ENCODE peak calls at places on chromosomes 2 and 18, in ten cellular contexts. S is HFFc6, D is heart right ventricle, I is omental fat pad, E is neural progenitor cell, N is MM.1S, T is GM06990, C is chondrocyte, L is IMR-90, R is cardiac muscle cell. H is an unnamed sample.

GRCh38 chr2:190514676-190515075 is 19.8 kb downstream of the NEMP2 start:
- DNase-seq in C (no peak), N (no peak), S (no peak), E (no peak), D (no peak), L (peak), R (no peak), I (no peak), T (no peak), H (no peak)

GRCh38 chr18:58952303-58952702 is 87.6 kb downstream of the ZNF532 start:
- DNase-seq in N (no peak), D (no peak), L (no peak), S (no peak), T (no peak), I (no peak), R (no peak), E (no peak), C (no peak), H (no peak)

GRCh38 chr18:29271496-29271895 is 1094.6 kb upstream of the CDH2 start:
- DNase-seq in L (peak), E (no peak), N (no peak), T (no peak), I (no peak), S (peak), C (no peak), R (peak), D (no peak), H (no peak)

GRCh38 chr2:227796044-227796780 is 17.4 kb upstream of the CCL20 start:
- DNase-seq in R (no peak), L (no peak), S (no peak), E (no peak), D (no peak), C (no peak), T (no peak), N (no peak), I (no peak), H (no peak)

GRCh38 chr2:82852787-82853186 is 1606.3 kb downstream of the SUCLG1 start:
- DNase-seq in R (no peak), N (no peak), E (no peak), S (no peak), L (no peak), C (no peak), T (no peak), I (no peak), D (no peak), H (no peak)

GRCh38 chr2:63789318-63790051 is 52.2 kb upstream of the UGP2 start:
- DNase-seq in N (peak), C (no peak), R (peak), T (no peak), S (peak), E (no peak), L (peak), D (no peak), I (no peak), H (no peak)

GRCh38 chr2:216156822-216157221 is 47.7 kb downstream of the XRCC5 start:
- DNase-seq in E (no peak), L (no peak), C (no peak), R (no peak), T (no peak), I (no peak), D (no peak), N (no peak), S (no peak), H (no peak)

GRCh38 chr2:237790353-237790752 is 8.2 kb upstream of the RBM44 start:
- DNase-seq in C (no peak), R (peak), S (peak), T (no peak), N (no peak), D (no peak), E (no peak), I (no peak), L (peak), H (no peak)

GRCh38 chr2:100620481-100620880 is 57.7 kb downstream of the PDCL3 start:
- DNase-seq in N (no peak), L (no peak), R (no peak), C (no peak), S (no peak), T (no peak), I (no peak), D (no peak), E (no peak), H (no peak)

GRCh38 chr18:58501033-58501432 is 127.9 kb downstream of the ALPK2 start:
- DNase-seq in I (no peak), D (no peak), N (no peak), E (no peak), C (no peak), R (peak), L (no peak), T (no peak), S (no peak), H (no peak)

GRCh38 chr2:219369447-219369861 is 18.3 kb downstream of the DNPEP start:
- DNase-seq in S (peak), E (no peak), N (no peak), L (peak), D (peak), C (no peak), R (peak), T (no peak), I (no peak), H (no peak)

GRCh38 chr2:30026091-30027055 is 105.0 kb upstream of the ALK start:
- DNase-seq in L (peak), S (peak), C (no peak), R (peak), T (no peak), N (no peak), E (peak), I (no peak), D (peak), H (peak)

GRCh38 chr2:136164377-136164776 is 46.4 kb upstream of the CXCR4 start:
- DNase-seq in I (no peak), T (no peak), N (no peak), C (no peak), R (no peak), L (no peak), D (no peak), S (no peak), E (peak), H (no peak)

GRCh38 chr2:205570641-205571040 is 111.7 kb upstream of the NRP2 start:
- DNase-seq in N (no peak), I (no peak), T (no peak), D (no peak), C (no peak), R (no peak), S (no peak), L (no peak), E (no peak), H (no peak)

GRCh38 chr18:9117980-9118841 is 15.7 kb downstream of the NDUFV2 start:
- DNase-seq in C (no peak), R (peak), E (no peak), T (no peak), L (no peak), I (no peak), N (no peak), S (no peak), D (no peak), H (peak)

GRCh38 chr2:30807249-30807648 is at the start of gene CAPN13:
- DNase-seq in I (no peak), D (no peak), N (no peak), L (no peak), C (no peak), T (no peak), R (no peak), E (peak), S (no peak), H (no peak)

GRCh38 chr2:42268528-42269151 is 92.4 kb downstream of the COX7A2L start:
- DNase-seq in L (peak), N (no peak), E (no peak), C (no peak), D (no peak), T (no peak), S (no peak), I (no peak), R (no peak), H (no peak)

GRCh38 chr18:23138470-23138869 is 3.2 kb downstream of the CABLES1 start:
- DNase-seq in L (no peak), C (no peak), N (no peak), S (no peak), E (no peak), D (peak), T (no peak), I (no peak), R (no peak), H (no peak)

GRCh38 chr18:32974421-32975165 is 201.8 kb upstream of the KLHL14 start:
- DNase-seq in S (no peak), N (no peak), T (peak), E (no peak), C (no peak), L (no peak), I (no peak), D (no peak), R (no peak), H (peak)

GRCh38 chr2:96584017-96584416 is 47.5 kb downstream of the ARID5A start:
- DNase-seq in R (peak), E (no peak), L (peak), D (no peak), N (no peak), T (no peak), I (no peak), S (peak), C (no peak), H (no peak)

GRCh38 chr2:120932472-120932871 is 196.8 kb downstream of the GLI2 start:
- DNase-seq in D (no peak), T (no peak), I (no peak), S (no peak), L (no peak), R (no peak), E (no peak), C (no peak), N (no peak), H (no peak)

GRCh38 chr2:56170536-56170935 is 13.3 kb upstream of the CCDC85A start:
- DNase-seq in T (no peak), S (no peak), L (no peak), R (no peak), E (no peak), I (no peak), N (no peak), D (no peak), C (no peak), H (no peak)

GRCh38 chr2:15259356-15259756 is 301.8 kb downstream of the NBAS start:
- DNase-seq in T (no peak), R (no peak), S (no peak), C (no peak), I (no peak), L (no peak), N (no peak), D (no peak), E (peak), H (no peak)

GRCh38 chr2:8872821-8873432 is 35.5 kb upstream of the KIDINS220 start:
- DNase-seq in C (no peak), T (no peak), E (peak), N (peak), I (no peak), S (peak), L (peak), R (peak), D (no peak), H (peak)
- TF ChIP-seq CTCF in C (peak), T (peak), E (peak), N (peak), I (no peak), S (peak), L (peak), R (peak), D (peak), H (peak)

DNA sequence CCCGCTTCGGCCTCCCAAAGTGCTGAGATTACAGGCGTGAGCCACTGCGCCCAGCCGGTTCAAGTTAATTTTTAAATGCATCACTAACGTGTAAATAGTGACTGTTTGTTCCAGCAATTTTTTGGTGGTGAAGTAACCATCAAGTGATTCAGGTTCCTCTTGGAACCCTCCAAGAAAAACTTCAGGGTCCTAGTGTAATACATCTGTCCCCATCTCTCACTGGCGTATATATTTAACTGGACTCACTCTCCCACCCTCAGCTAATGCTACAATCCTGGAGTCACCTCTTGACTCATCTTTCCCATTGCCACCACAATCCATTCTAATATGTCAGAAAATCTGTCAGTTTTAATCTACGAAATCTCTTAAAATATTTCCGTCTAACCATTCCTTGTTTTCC is 10.3 kb downstream of the SULT1C4 start:
- DNase-seq in L (no peak), D (no peak), T (no peak), S (peak), I (no peak), R (no peak), C (no peak), E (no peak), N (no peak), H (no peak)
- TF ChIP-seq CTCF in L (no peak), D (no peak), T (no peak), S (no peak), I (no peak), R (no peak), C (no peak), E (no peak), N (no peak), H (no peak)

GRCh38 chr2:98608118-98608961 is at the start of the genes COA5 and UNC50:
- DNase-seq in T (peak), N (peak), L (peak), D (peak), E (peak), I (peak), C (peak), R (peak), S (peak), H (peak)
- TF ChIP-seq CTCF in T (no peak), N (no peak), L (peak), D (no peak), E (peak), I (no peak), C (peak), R (no peak), S (peak), H (peak)

DNA sequence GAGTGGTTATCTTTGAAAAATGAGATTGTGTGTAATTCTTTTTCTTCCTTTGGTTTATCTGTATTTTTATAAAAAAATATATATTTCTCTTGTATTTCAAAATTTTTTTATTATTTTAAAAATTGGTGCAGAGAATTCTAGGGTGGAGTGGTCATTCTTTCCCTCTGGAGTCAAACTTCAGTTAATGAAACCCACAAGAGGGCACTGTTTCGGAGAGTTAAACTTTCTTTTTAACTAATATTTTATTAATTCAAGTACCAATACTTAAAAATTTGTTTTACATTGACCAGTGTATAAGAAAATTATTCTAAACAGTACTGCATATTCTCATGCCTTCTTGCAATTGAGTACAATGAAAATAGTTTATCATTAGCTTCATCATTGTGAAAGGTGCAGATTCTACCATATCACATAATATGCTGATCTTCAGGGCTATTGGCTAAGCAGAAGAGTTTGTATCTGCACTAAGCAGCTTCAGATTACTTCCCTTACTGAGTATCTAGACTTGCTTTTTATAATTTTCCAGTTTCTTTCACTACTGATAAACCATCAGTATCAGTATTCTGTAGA is 50.1 kb downstream of the HS1BP3 start:
- DNase-seq in I (no peak), E (no peak), C (no peak), R (no peak), D (no peak), S (no peak), T (no peak), N (no peak), L (no peak), H (no peak)
- TF ChIP-seq CTCF in I (no peak), E (peak), C (peak), R (peak), D (peak), S (peak), T (peak), N (peak), L (peak), H (no peak)

GRCh38 chr2:105235388-105236059 is 6.0 kb upstream of the GPR45 start:
- DNase-seq in I (peak), R (peak), N (peak), T (no peak), E (peak), S (peak), D (peak), C (no peak), L (peak), H (peak)
- TF ChIP-seq CTCF in I (no peak), R (peak), N (peak), T (peak), E (peak), S (peak), D (peak), C (peak), L (peak), H (peak)

GRCh38 chr2:150225030-150225429 is 262.4 kb downstream of the RND3 start:
- DNase-seq in C (no peak), R (no peak), I (no peak), S (no peak), L (no peak), D (no peak), E (no peak), N (no peak), T (no peak), H (no peak)
- TF ChIP-seq CTCF in C (no peak), R (no peak), I (no peak), S (no peak), L (no peak), D (no peak), E (no peak), N (no peak), T (no peak), H (no peak)

GRCh38 chr2:197784956-197785941 is at the start of gene BOLL:
- DNase-seq in N (no peak), I (no peak), E (no peak), L (no peak), T (peak), R (no peak), C (peak), D (no peak), S (no peak), H (no peak)

GRCh38 chr2:197782121-197782520 is 3.0 kb downstream of the BOLL start:
- DNase-seq in S (no peak), R (no peak), E (no peak), D (no peak), T (no peak), N (no peak), L (no peak), I (no peak), C (no peak), H (no peak)

DNA sequence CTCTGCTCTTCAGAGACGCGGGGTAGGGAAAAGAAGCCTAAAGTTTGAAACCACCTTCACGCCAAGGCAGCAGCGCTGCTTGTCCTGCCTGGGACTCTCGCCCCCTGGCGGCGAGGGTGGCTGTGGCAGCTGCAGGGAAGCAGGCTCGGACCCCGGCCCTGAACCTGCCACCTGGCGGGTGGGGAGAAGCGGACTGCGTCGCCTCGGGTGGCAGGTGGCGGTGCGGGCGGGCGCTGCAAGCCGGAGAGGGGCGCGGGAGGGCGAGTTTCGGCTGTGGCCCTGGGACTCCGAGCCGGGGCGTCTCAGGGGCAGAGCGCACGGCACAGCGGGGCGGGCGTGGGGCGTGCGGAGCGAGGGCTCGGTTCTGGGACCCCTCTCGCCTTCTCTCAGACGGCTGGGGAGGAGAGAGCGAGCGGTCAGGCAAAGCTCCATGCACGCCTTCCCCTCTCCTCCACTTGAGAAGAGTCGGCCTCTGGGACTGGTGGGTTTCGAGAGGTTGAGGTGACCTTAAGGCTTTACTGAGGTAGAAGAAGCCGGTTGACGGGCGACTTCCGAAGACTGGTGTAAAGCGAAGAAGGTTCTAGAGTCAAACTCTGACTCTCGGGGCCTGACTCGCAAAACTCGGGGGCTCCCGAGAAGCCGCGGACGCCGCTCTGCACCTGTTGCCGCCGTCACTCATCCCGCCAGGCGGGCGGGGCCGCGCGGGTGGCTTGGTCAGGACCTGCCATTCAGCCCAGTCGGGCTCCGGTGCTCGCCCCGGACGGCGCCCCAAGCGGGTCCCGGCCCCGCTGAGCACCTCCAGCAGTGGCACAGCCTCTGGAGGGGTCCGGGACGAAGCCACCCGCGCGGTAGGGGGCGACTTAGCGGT is 1.1 kb upstream of the BOLL start:
- DNase-seq in L (no peak), I (no peak), C (peak), D (peak), T (peak), N (peak), S (no peak), E (peak), R (no peak), H (peak)
- TF ChIP-seq CTCF in L (peak), I (no peak), C (peak), D (no peak), T (peak), N (peak), S (peak), E (peak), R (peak), H (peak)

DNA sequence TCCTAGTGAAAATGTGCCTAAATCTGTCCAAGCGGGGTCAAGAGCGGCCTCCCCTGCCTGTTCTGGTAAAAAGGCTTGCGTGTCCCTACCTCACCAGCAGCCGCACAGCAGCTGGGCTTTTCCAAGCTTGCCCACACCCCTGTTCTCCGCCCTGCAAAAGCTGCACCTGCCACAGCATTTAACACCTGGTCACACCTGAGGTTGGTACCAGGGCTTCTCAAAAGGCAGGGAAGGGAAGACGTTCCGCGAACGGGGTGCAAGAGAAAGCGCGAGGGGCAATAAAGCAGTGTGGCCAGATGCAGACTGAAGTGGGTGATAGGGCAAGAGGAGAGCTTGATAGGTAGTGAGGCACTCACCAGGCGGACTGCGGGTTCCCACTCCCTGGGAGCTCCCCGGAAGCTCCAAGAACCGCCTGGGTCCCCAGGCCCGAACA is 25.6 kb upstream of the TMEM182 start:
- DNase-seq in T (no peak), S (no peak), L (peak), C (no peak), D (peak), E (peak), N (peak), I (no peak), R (peak), H (peak)
- TF ChIP-seq CTCF in T (no peak), S (no peak), L (no peak), C (no peak), D (no peak), E (no peak), N (no peak), I (no peak), R (no peak), H (no peak)

DNA sequence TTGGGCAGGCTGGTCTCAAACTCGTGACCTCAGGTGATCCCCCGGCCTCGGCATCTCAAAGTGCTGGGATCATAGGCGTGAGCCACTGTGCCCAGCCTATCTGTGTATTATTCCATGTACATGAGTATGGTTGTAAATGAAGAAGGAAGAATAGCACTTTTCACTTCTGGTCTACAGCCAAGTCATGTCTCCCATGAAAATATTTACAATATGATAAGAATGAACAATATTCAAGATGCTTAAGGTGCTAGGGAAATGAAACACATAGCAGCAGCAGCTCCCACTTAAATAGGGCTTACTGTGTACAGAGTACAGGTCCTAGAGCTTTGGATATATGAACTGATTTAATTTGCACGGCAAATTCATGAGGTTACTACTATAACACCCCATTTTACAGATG is 70.3 kb upstream of the COL5A2 start:
- DNase-seq in R (peak), S (no peak), T (no peak), I (no peak), D (no peak), C (no peak), E (no peak), L (no peak), N (no peak), H (no peak)
- TF ChIP-seq CTCF in R (no peak), S (no peak), T (no peak), I (no peak), D (no peak), C (no peak), E (no peak), L (no peak), N (no peak), H (no peak)